ENCODE peak calls at places on chromosomes 13 and 19, in eight cellular contexts. N is colonic mucosa; G is neural crest cell; X is endothelial cell; K is astrocyte of the spinal cord; L is pancreas; W is naive thymus-derived CD4-positive, alpha-beta T cell; P is AML-193. S is an unnamed sample.

GRCh38 chr19:3270908-3271307 is 46.4 kb downstream of the CELF5 start:
- DNase-seq in N (no peak), G (peak), X (peak), K (peak), L (no peak), W (peak), P (no peak), S (no peak)

GRCh38 chr19:32404939-32405430 is 585 bp upstream of the DPY19L3 start:
- DNase-seq in N (peak), G (peak), X (peak), K (no peak), L (peak), W (peak), P (peak), S (no peak)

GRCh38 chr13:28320884-28321574 is 173.9 kb downstream of the FLT1 start:
- DNase-seq in N (no peak), G (no peak), X (no peak), K (no peak), L (no peak), W (no peak), P (no peak), S (no peak)

GRCh38 chr19:53897459-53897858 is 11.6 kb upstream of the CACNG7 start:
- DNase-seq in N (no peak), G (no peak), X (no peak), K (no peak), L (no peak), W (no peak), P (no peak), S (no peak)

GRCh38 chr19:45446295-45446694 is 21.5 kb upstream of the FOSB start:
- DNase-seq in N (no peak), G (no peak), X (no peak), K (peak), L (no peak), W (no peak), P (no peak), S (no peak)

GRCh38 chr19:44608391-44608821 is 5.0 kb upstream of the IGSF23 start:
- DNase-seq in N (peak), G (no peak), X (no peak), K (peak), L (no peak), W (no peak), P (no peak), S (no peak)

GRCh38 chr13:62879071-62879470 is 1463.4 kb upstream of the PCDH20 start:
- DNase-seq in N (no peak), G (no peak), X (no peak), K (peak), L (no peak), W (no peak), P (no peak), S (no peak)

GRCh38 chr13:80753951-80754350 is 413.0 kb upstream of the SPRY2 start:
- DNase-seq in N (no peak), G (no peak), X (no peak), K (no peak), L (no peak), W (no peak), P (no peak), S (no peak)

GRCh38 chr19:33502521-33502920 is 19.1 kb downstream of the PEPD start:
- DNase-seq in N (no peak), G (no peak), X (no peak), K (no peak), L (peak), W (no peak), P (no peak), S (no peak)

GRCh38 chr19:6639439-6639838 is 30.5 kb downstream of the TNFSF14 start:
- DNase-seq in N (no peak), G (no peak), X (no peak), K (no peak), L (no peak), W (no peak), P (no peak), S (no peak)

GRCh38 chr13:45615501-45616101 is at the start of gene ERICH6B:
- DNase-seq in N (no peak), G (peak), X (peak), K (peak), L (peak), W (no peak), P (no peak), S (no peak)

GRCh38 chr19:14363203-14364097 is 17.8 kb upstream of the ADGRE5 start:
- DNase-seq in N (peak), G (peak), X (peak), K (peak), L (no peak), W (peak), P (peak), S (no peak)

GRCh38 chr13:37360556-37360955 is 238.0 kb downstream of the POSTN start:
- DNase-seq in N (no peak), G (no peak), X (no peak), K (peak), L (no peak), W (no peak), P (no peak), S (no peak)